ENCODE peak calls at places on chromosomes 7 and 10, in eight cellular contexts. One of them, this sample, is unnamed.

GRCh38 chr7:5248201-5248885 is 34.4 kb upstream of the SLC29A4 start:
- DNase-seq in Peyer's patch: no peak
- DNase-seq in AG04450: no peak
- DNase-seq in spleen: no peak
- DNase-seq in H9: no peak
- DNase-seq in RWPE1: no peak
- DNase-seq in HFFc6: no peak
- DNase-seq in glutamatergic neuron: peak; percentile 84
- DNase-seq in this sample: no peak

GRCh38 chr7:24576171-24577052 is 3.2 kb downstream of the PALS2 start:
- DNase-seq in Peyer's patch: no peak
- DNase-seq in AG04450: peak; percentile 42
- DNase-seq in spleen: no peak
- DNase-seq in H9: peak; percentile 34
- DNase-seq in RWPE1: peak; percentile 72
- DNase-seq in HFFc6: peak; percentile 75
- DNase-seq in glutamatergic neuron: no peak
- DNase-seq in this sample: peak; percentile 33

GRCh38 chr10:28678687-28679457 is 1.6 kb downstream of the BAMBI start:
- DNase-seq in Peyer's patch: no peak
- DNase-seq in AG04450: no peak
- DNase-seq in spleen: no peak
- DNase-seq in H9: no peak
- DNase-seq in RWPE1: no peak
- DNase-seq in HFFc6: no peak
- DNase-seq in glutamatergic neuron: no peak
- DNase-seq in this sample: no peak

GRCh38 chr7:4244635-4245034 is 437.5 kb upstream of the FOXK1 start:
- DNase-seq in Peyer's patch: no peak
- DNase-seq in AG04450: no peak
- DNase-seq in spleen: peak; percentile 41
- DNase-seq in H9: no peak
- DNase-seq in RWPE1: no peak
- DNase-seq in HFFc6: no peak
- DNase-seq in glutamatergic neuron: no peak
- DNase-seq in this sample: no peak

GRCh38 chr7:93715234-93715633 is 140.7 kb upstream of the CALCR start:
- DNase-seq in Peyer's patch: peak; percentile 24
- DNase-seq in AG04450: peak; percentile 1
- DNase-seq in spleen: peak; percentile 75
- DNase-seq in H9: peak; percentile 72
- DNase-seq in RWPE1: peak; percentile 33
- DNase-seq in HFFc6: peak; percentile 9
- DNase-seq in glutamatergic neuron: peak; percentile 81
- DNase-seq in this sample: peak; percentile 75

GRCh38 chr10:107671968-107672367 is 507.5 kb upstream of the SORCS1 start:
- DNase-seq in Peyer's patch: no peak
- DNase-seq in AG04450: no peak
- DNase-seq in spleen: no peak
- DNase-seq in H9: no peak
- DNase-seq in RWPE1: no peak
- DNase-seq in HFFc6: no peak
- DNase-seq in glutamatergic neuron: no peak
- DNase-seq in this sample: no peak

GRCh38 chr7:149718730-149719049 is 54.7 kb downstream of the ZNF467 start:
- DNase-seq in Peyer's patch: no peak
- DNase-seq in AG04450: no peak
- DNase-seq in spleen: no peak
- DNase-seq in H9: no peak
- DNase-seq in RWPE1: no peak
- DNase-seq in HFFc6: no peak
- DNase-seq in glutamatergic neuron: no peak
- DNase-seq in this sample: no peak

GRCh38 chr7:130996841-130997231 is 262.8 kb upstream of the KLF14 start:
- DNase-seq in Peyer's patch: no peak
- DNase-seq in AG04450: no peak
- DNase-seq in spleen: peak; percentile 80
- DNase-seq in H9: no peak
- DNase-seq in RWPE1: no peak
- DNase-seq in HFFc6: peak; percentile 9
- DNase-seq in glutamatergic neuron: no peak
- DNase-seq in this sample: no peak

GRCh38 chr10:102613286-102613685 is 31.0 kb upstream of the TRIM8 start:
- DNase-seq in Peyer's patch: no peak
- DNase-seq in AG04450: no peak
- DNase-seq in spleen: no peak
- DNase-seq in H9: no peak
- DNase-seq in RWPE1: no peak
- DNase-seq in HFFc6: no peak
- DNase-seq in glutamatergic neuron: no peak
- DNase-seq in this sample: no peak

GRCh38 chr7:155017834-155018233 is 14.9 kb upstream of the PAXIP1 start:
- DNase-seq in Peyer's patch: no peak
- DNase-seq in AG04450: no peak
- DNase-seq in spleen: no peak
- DNase-seq in H9: no peak
- DNase-seq in RWPE1: no peak
- DNase-seq in HFFc6: no peak
- DNase-seq in glutamatergic neuron: no peak
- DNase-seq in this sample: no peak

GRCh38 chr10:47354900-47355299 is 6.7 kb downstream of the RBP3 start:
- DNase-seq in Peyer's patch: no peak
- DNase-seq in AG04450: no peak
- DNase-seq in spleen: no peak
- DNase-seq in H9: no peak
- DNase-seq in RWPE1: no peak
- DNase-seq in HFFc6: no peak
- DNase-seq in glutamatergic neuron: no peak
- DNase-seq in this sample: no peak

GRCh38 chr7:79453558-79454324 is at the start of gene MAGI2:
- DNase-seq in Peyer's patch: peak; percentile 15
- DNase-seq in AG04450: peak; percentile 66
- DNase-seq in spleen: peak; percentile 89
- DNase-seq in H9: peak; percentile 66
- DNase-seq in RWPE1: peak; percentile 13
- DNase-seq in HFFc6: peak; percentile 75
- DNase-seq in glutamatergic neuron: peak; percentile 70
- DNase-seq in this sample: peak; percentile 67

GRCh38 chr7:131103997-131104396 is 223.7 kb upstream of the MKLN1 start:
- DNase-seq in Peyer's patch: no peak
- DNase-seq in AG04450: peak; percentile 64
- DNase-seq in spleen: no peak
- DNase-seq in H9: no peak
- DNase-seq in RWPE1: no peak
- DNase-seq in HFFc6: peak; percentile 69
- DNase-seq in glutamatergic neuron: no peak
- DNase-seq in this sample: no peak

GRCh38 chr7:157204134-157204533 is 65.4 kb downstream of the UBE3C start:
- DNase-seq in Peyer's patch: no peak
- DNase-seq in AG04450: no peak
- DNase-seq in spleen: no peak
- DNase-seq in H9: no peak
- DNase-seq in RWPE1: no peak
- DNase-seq in HFFc6: no peak
- DNase-seq in glutamatergic neuron: no peak
- DNase-seq in this sample: no peak

GRCh38 chr7:150975536-150976285 is 2.4 kb downstream of the KCNH2 start:
- DNase-seq in Peyer's patch: no peak
- DNase-seq in AG04450: no peak
- DNase-seq in spleen: no peak
- DNase-seq in H9: no peak
- DNase-seq in RWPE1: no peak
- DNase-seq in HFFc6: no peak
- DNase-seq in glutamatergic neuron: no peak
- DNase-seq in this sample: no peak

GRCh38 chr10:58701398-58702135 is 188.9 kb downstream of the BICC1 start:
- DNase-seq in Peyer's patch: no peak
- DNase-seq in AG04450: peak; percentile 39
- DNase-seq in spleen: no peak
- DNase-seq in H9: no peak
- DNase-seq in RWPE1: peak; percentile 8
- DNase-seq in HFFc6: peak; percentile 76
- DNase-seq in glutamatergic neuron: no peak
- DNase-seq in this sample: no peak

GRCh38 chr10:132850246-132850645 is 64.3 kb upstream of the NKX6-2 start:
- DNase-seq in Peyer's patch: no peak
- DNase-seq in AG04450: no peak
- DNase-seq in spleen: peak; percentile 60
- DNase-seq in H9: peak; percentile 24
- DNase-seq in RWPE1: no peak
- DNase-seq in HFFc6: no peak
- DNase-seq in glutamatergic neuron: no peak
- DNase-seq in this sample: no peak

GRCh38 chr10:69558559-69558958 is 14.7 kb downstream of the NEUROG3 start:
- DNase-seq in Peyer's patch: no peak
- DNase-seq in AG04450: no peak
- DNase-seq in spleen: no peak
- DNase-seq in H9: no peak
- DNase-seq in RWPE1: no peak
- DNase-seq in HFFc6: no peak
- DNase-seq in glutamatergic neuron: no peak
- DNase-seq in this sample: no peak

GRCh38 chr10:52883996-52884871 is 111.7 kb upstream of the MBL2 start:
- DNase-seq in Peyer's patch: no peak
- DNase-seq in AG04450: peak; percentile 39
- DNase-seq in spleen: no peak
- DNase-seq in H9: peak; percentile 77
- DNase-seq in RWPE1: peak; percentile 81
- DNase-seq in HFFc6: peak; percentile 50
- DNase-seq in glutamatergic neuron: peak; percentile 40
- DNase-seq in this sample: peak; percentile 54

GRCh38 chr7:112421666-112422486 is 28.4 kb upstream of the IFRD1 start:
- DNase-seq in Peyer's patch: no peak
- DNase-seq in AG04450: no peak
- DNase-seq in spleen: no peak
- DNase-seq in H9: peak; percentile 39
- DNase-seq in RWPE1: no peak
- DNase-seq in HFFc6: no peak
- DNase-seq in glutamatergic neuron: no peak
- DNase-seq in this sample: no peak
- TF ChIP-seq CTCF in Peyer's patch: no peak
- TF ChIP-seq CTCF in AG04450: no peak
- TF ChIP-seq CTCF in spleen: no peak
- TF ChIP-seq CTCF in H9: no peak
- TF ChIP-seq CTCF in RWPE1: no peak
- TF ChIP-seq CTCF in HFFc6: no peak
- TF ChIP-seq CTCF in glutamatergic neuron: no peak
- TF ChIP-seq CTCF in this sample: no peak

DNA sequence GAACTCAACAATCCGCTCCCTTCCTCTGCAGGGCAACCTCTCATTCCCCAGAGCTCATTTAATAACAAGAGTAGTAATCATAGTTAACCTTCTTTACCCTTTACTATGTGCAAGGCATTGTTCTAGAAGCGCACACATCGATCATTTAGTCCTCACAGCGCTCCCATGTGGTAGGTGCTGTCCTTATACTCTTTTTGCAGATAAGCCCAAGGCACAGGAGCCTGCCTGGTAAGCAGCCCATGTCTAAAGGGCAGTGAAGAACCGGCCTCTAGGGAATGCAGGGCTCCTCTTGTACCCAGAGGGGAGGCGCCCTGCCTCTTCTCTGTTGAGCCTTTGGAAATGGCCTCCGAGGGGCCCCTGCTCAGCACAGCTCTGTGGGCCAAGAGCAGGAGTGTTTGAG is 14.3 kb downstream of the CHST3 start:
- DNase-seq in Peyer's patch: no peak
- DNase-seq in AG04450: no peak
- DNase-seq in spleen: peak; percentile 30
- DNase-seq in H9: peak; percentile 62
- DNase-seq in RWPE1: no peak
- DNase-seq in HFFc6: no peak
- DNase-seq in glutamatergic neuron: no peak
- DNase-seq in this sample: no peak
- TF ChIP-seq CTCF in Peyer's patch: no peak
- TF ChIP-seq CTCF in AG04450: no peak
- TF ChIP-seq CTCF in spleen: no peak
- TF ChIP-seq CTCF in H9: peak; percentile 66
- TF ChIP-seq CTCF in RWPE1: no peak
- TF ChIP-seq CTCF in HFFc6: peak; percentile 34
- TF ChIP-seq CTCF in glutamatergic neuron: no peak
- TF ChIP-seq CTCF in this sample: no peak

GRCh38 chr10:75363431-75363830 is 38.1 kb downstream of the ZNF503 start:
- DNase-seq in Peyer's patch: no peak
- DNase-seq in AG04450: no peak
- DNase-seq in spleen: no peak
- DNase-seq in H9: no peak
- DNase-seq in RWPE1: no peak
- DNase-seq in HFFc6: no peak
- DNase-seq in glutamatergic neuron: no peak
- DNase-seq in this sample: no peak

GRCh38 chr10:75371010-75371409 is 30.6 kb downstream of the ZNF503 start:
- DNase-seq in Peyer's patch: no peak
- DNase-seq in AG04450: no peak
- DNase-seq in spleen: no peak
- DNase-seq in H9: no peak
- DNase-seq in RWPE1: no peak
- DNase-seq in HFFc6: no peak
- DNase-seq in glutamatergic neuron: no peak
- DNase-seq in this sample: no peak

GRCh38 chr10:75367098-75367497 is 34.5 kb downstream of the ZNF503 start:
- DNase-seq in Peyer's patch: no peak
- DNase-seq in AG04450: no peak
- DNase-seq in spleen: no peak
- DNase-seq in H9: no peak
- DNase-seq in RWPE1: no peak
- DNase-seq in HFFc6: no peak
- DNase-seq in glutamatergic neuron: no peak
- DNase-seq in this sample: no peak
- TF ChIP-seq CTCF in Peyer's patch: no peak
- TF ChIP-seq CTCF in AG04450: no peak
- TF ChIP-seq CTCF in spleen: no peak
- TF ChIP-seq CTCF in H9: no peak
- TF ChIP-seq CTCF in RWPE1: no peak
- TF ChIP-seq CTCF in HFFc6: no peak
- TF ChIP-seq CTCF in glutamatergic neuron: no peak
- TF ChIP-seq CTCF in this sample: no peak

GRCh38 chr7:119270045-119270464 is 1002.9 kb upstream of the KCND2 start:
- DNase-seq in Peyer's patch: no peak
- DNase-seq in AG04450: peak; percentile 26
- DNase-seq in spleen: peak; percentile 21
- DNase-seq in H9: peak; percentile 64
- DNase-seq in RWPE1: peak; percentile 19
- DNase-seq in HFFc6: peak; percentile 40
- DNase-seq in glutamatergic neuron: peak; percentile 53
- DNase-seq in this sample: peak; percentile 49
- TF ChIP-seq CTCF in Peyer's patch: peak; percentile 51
- TF ChIP-seq CTCF in AG04450: peak; percentile 86
- TF ChIP-seq CTCF in spleen: no peak
- TF ChIP-seq CTCF in H9: peak; percentile 90
- TF ChIP-seq CTCF in RWPE1: peak; percentile 97
- TF ChIP-seq CTCF in HFFc6: peak; percentile 86
- TF ChIP-seq CTCF in glutamatergic neuron: peak; percentile 85
- TF ChIP-seq CTCF in this sample: peak; percentile 90